ENCODE peak calls at places on chromosomes 7 and 10, in eight cellular contexts. U is A549, X is cardiac muscle cell, J is hepatocyte, S is colonic mucosa, L is endodermal cell, D is fibroblast of lung, W is endothelial cell of umbilical vein. B is an unnamed sample.

GRCh38 chr7:116499168-116500070 is at the start of gene CAV2:
- DNase-seq in U (peak; percentile 61), X (peak; percentile 72), J (peak; percentile 88), S (peak; percentile 61), L (peak; percentile 90), D (peak; percentile 54), W (peak; percentile 63), B (peak; percentile 84)

GRCh38 chr10:84184517-84184916 is 9.8 kb upstream of the CDHR1 start:
- DNase-seq in U (no peak), X (no peak), J (no peak), S (peak; percentile 89), L (no peak), D (no peak), W (no peak), B (no peak)

GRCh38 chr7:115153770-115154468 is 232.0 kb downstream of the MDFIC start:
- DNase-seq in U (no peak), X (peak; percentile 40), J (no peak), S (no peak), L (no peak), D (no peak), W (no peak), B (no peak)

GRCh38 chr7:105932835-105933477 is 30.1 kb upstream of the CDHR3 start:
- DNase-seq in U (no peak), X (peak; percentile 79), J (no peak), S (peak; percentile 32), L (peak; percentile 57), D (peak; percentile 80), W (no peak), B (no peak)

GRCh38 chr10:86256690-86257315 is 109.8 kb downstream of the GRID1 start:
- DNase-seq in U (no peak), X (no peak), J (no peak), S (no peak), L (peak; percentile 29), D (no peak), W (no peak), B (no peak)

GRCh38 chr7:130288829-130289228 is 4.1 kb upstream of the CPA4 start:
- DNase-seq in U (no peak), X (no peak), J (no peak), S (no peak), L (no peak), D (no peak), W (no peak), B (no peak)

GRCh38 chr10:86707505-86707904 is 39.2 kb downstream of the LDB3 start:
- DNase-seq in U (no peak), X (no peak), J (no peak), S (no peak), L (peak; percentile 63), D (no peak), W (no peak), B (no peak)

GRCh38 chr7:30920584-30921539 is 9.2 kb downstream of the AQP1 start:
- DNase-seq in U (no peak), X (peak; percentile 53), J (peak; percentile 44), S (no peak), L (peak; percentile 39), D (peak; percentile 74), W (peak; percentile 81), B (no peak)

GRCh38 chr10:44384601-44385422 is at the start of gene CXCL12:
- DNase-seq in U (no peak), X (peak; percentile 64), J (peak; percentile 44), S (peak; percentile 29), L (peak; percentile 88), D (peak; percentile 55), W (peak; percentile 5), B (no peak)

GRCh38 chr7:108461855-108462254 is 5.6 kb upstream of the NRCAM start:
- DNase-seq in U (no peak), X (peak; percentile 55), J (peak; percentile 11), S (no peak), L (no peak), D (peak; percentile 31), W (no peak), B (no peak)

GRCh38 chr7:43039346-43039745 is 73.1 kb upstream of the HECW1 start:
- DNase-seq in U (no peak), X (no peak), J (no peak), S (no peak), L (peak; percentile 80), D (no peak), W (no peak), B (no peak)

GRCh38 chr7:21617916-21618390 is 75.1 kb downstream of the DNAH11 start:
- DNase-seq in U (peak; percentile 69), X (peak; percentile 87), J (peak; percentile 81), S (peak; percentile 23), L (no peak), D (peak; percentile 76), W (peak; percentile 30), B (peak; percentile 55)

GRCh38 chr10:44938938-44939337 is 20.7 kb upstream of the RASSF4 start:
- DNase-seq in U (no peak), X (no peak), J (no peak), S (no peak), L (no peak), D (no peak), W (no peak), B (no peak)

GRCh38 chr7:51430480-51431086 is 114.0 kb upstream of the COBL start:
- DNase-seq in U (peak; percentile 74), X (peak; percentile 51), J (peak; percentile 78), S (peak; percentile 68), L (peak; percentile 87), D (peak; percentile 15), W (peak; percentile 52), B (no peak)

GRCh38 chr7:16915405-16915804 is 33.6 kb upstream of the AGR3 start:
- DNase-seq in U (no peak), X (peak; percentile 88), J (no peak), S (no peak), L (no peak), D (peak; percentile 96), W (no peak), B (peak; percentile 94)
- H3K27ac ChIP-seq in U (peak overlapping the region; percentile 73), X (no peak overlapping the region), J (peak overlapping the region; percentile 25), S (no peak overlapping the region), L (no peak overlapping the region), D (peak overlapping the region; percentile 16), W (no peak overlapping the region), B (peak overlapping the region; percentile 65)

DNA sequence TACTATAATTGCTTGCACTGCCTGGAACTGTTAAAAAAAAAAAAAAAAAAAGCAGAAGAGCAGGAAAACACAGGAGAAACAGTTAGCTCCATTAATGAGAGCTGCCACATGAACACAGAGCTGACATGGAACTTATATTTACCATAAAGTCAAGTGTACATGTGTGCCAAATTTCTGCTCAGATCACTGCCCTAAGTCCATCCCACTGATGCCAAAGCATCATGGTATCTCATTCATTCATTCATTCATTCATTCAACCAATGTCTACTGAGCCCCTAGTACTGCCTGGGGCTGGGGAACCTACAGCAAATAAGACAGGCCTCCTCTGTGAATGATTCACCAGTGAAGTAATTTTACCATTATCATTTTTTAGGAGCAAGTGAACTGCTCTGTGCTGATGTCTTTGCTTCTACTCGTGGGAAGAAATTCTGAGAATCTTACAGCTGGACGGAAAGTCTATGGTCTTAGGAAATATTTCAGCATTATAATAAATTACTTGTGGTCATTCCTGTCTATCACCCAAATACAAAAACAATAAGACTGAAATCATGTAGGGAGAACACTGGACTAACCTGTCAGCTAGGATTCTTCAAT is 58.8 kb upstream of the ABLIM1 start:
- DNase-seq in U (no peak), X (no peak), J (no peak), S (no peak), L (no peak), D (peak; percentile 82), W (no peak), B (no peak)
- H3K27ac ChIP-seq in U (peak overlapping the region; percentile 50), X (peak overlapping the region; percentile 99), J (no peak overlapping the region), S (no peak overlapping the region), L (no peak overlapping the region), D (no peak overlapping the region), W (no peak overlapping the region), B (no peak overlapping the region)

GRCh38 chr7:11830582-11831382 is 1.2 kb downstream of the THSD7A start:
- DNase-seq in U (no peak), X (peak; percentile 33), J (peak; percentile 19), S (no peak), L (peak; percentile 41), D (peak; percentile 61), W (peak; percentile 75), B (no peak)

GRCh38 chr7:11833431-11833830 is 1.4 kb upstream of the THSD7A start:
- DNase-seq in U (no peak), X (no peak), J (no peak), S (no peak), L (peak; percentile 42), D (peak; percentile 28), W (peak; percentile 26), B (no peak)

GRCh38 chr7:11831383-11831726 is 643 bp downstream of the THSD7A start:
- DNase-seq in U (no peak), X (peak; percentile 52), J (no peak), S (no peak), L (no peak), D (no peak), W (no peak), B (no peak)

GRCh38 chr7:11830004-11830403 is 2.0 kb downstream of the THSD7A start:
- DNase-seq in U (no peak), X (no peak), J (no peak), S (no peak), L (no peak), D (no peak), W (peak; percentile 25), B (no peak)

DNA sequence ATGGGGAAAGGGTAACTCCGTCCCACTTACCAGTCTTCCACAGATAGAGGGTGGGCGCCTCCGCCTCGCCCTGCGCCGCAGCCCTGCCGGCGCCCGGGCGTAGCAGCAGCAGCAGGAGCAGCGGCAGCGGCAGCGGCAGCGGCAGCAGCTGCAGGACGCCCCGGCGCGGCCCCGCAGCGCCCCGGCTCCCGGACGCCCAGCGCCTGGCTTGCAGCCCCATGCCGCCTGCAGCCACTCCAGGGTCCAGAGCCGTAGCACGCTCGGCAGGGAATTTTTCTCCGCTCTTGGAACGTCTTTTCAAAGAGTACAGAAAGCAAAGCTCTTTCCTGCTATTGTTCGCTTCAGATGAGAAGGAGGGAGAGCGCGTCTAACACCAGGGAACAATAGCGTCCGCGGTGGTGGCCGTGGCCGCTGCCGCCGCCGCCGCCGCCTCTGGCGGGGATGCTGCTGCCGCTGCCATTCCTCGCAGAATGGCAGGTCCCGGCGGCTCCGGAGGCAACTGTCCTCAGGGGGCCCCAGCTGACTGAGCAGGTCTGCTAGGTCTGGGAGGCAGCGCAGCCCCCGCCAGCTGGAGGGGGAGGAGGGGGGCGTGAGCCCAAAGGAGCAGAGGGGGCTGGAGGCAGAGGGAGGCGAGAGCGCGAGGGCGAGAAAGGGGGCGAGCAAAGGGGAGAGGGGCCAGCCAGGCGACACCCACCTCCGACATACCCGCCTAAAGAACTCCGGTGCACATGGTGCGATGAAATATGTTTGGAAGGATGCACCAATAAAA is at the start of gene THSD7A:
- DNase-seq in U (peak; percentile 46), X (peak; percentile 72), J (peak; percentile 80), S (peak; percentile 23), L (peak; percentile 87), D (peak; percentile 66), W (peak; percentile 81), B (no peak)
- H3K27ac ChIP-seq in U (peak within 1 kb of the TSS; percentile 90), X (peak within 1 kb of the TSS; percentile 38), J (peak within 1 kb of the TSS; percentile 30), S (no peak within 1 kb of the TSS), L (peak within 1 kb of the TSS; percentile 97), D (no peak within 1 kb of the TSS), W (peak within 1 kb of the TSS; percentile 84), B (no peak within 1 kb of the TSS)

DNA sequence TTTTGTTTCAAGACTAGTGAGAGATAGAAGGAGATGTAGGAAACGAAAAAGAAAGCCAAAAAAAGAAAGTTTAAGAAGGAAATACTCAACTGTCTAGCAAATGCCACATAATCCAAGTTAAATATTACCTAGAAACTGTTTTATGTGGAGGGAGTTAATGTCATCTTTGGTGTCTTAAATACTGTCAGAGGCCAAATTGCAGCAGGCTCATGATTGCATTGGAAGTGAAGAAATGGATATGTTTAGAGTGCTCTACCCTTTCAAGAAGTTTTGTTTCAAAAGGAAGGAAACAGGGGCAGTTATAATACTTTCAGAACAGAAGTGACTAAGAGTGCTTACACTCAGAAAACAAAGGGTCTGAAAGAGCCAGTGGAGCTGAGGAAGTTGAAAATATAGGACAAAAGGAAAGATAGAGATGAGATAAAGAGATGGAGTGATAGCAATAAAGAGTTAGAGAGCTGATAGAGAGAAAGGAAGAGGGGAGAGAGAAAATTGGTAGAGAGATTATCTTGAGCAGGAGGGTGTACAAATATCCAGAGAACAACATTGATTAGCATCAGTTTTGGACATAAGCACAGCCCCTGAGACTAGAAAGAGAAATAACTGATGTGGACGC is 28.0 kb upstream of the GNAI1 start:
- DNase-seq in U (no peak), X (no peak), J (no peak), S (no peak), L (no peak), D (no peak), W (peak; percentile 85), B (no peak)
- H3K27ac ChIP-seq in U (no peak overlapping the region), X (no peak overlapping the region), J (no peak overlapping the region), S (peak overlapping the region; percentile 74), L (no peak overlapping the region), D (no peak overlapping the region), W (peak overlapping the region; percentile 58), B (no peak overlapping the region)